ENCODE peak calls at places on chromosomes 2 and 18, in five cellular contexts. D is PC-9; K is activated CD4-positive, alpha-beta memory T cell treated with anti-CD3 and anti-CD28 coated beads for 36 hours; H is aorta; C is CD8-positive, alpha-beta memory T cell. M is an unnamed sample.
A peak's percentile ranks its signal among the peaks of the same experiment; 100 is the strongest.

GRCh38 chr2:8488001-8488738 is 193.7 kb upstream of the ID2 start:
- DNase-seq in D (no peak), K (peak; percentile 88), H (no peak), C (peak; percentile 88), M (no peak)

GRCh38 chr2:8094571-8094970 is 587.3 kb upstream of the ID2 start:
- DNase-seq in D (no peak), K (no peak), H (no peak), C (no peak), M (no peak)

GRCh38 chr2:197184959-197185586 is 125.5 kb downstream of the ANKRD44 start:
- DNase-seq in D (peak; percentile 29), K (no peak), H (peak; percentile 92), C (no peak), M (no peak)

GRCh38 chr2:106991866-106992265 is 105.9 kb upstream of the ST6GAL2 start:
- DNase-seq in D (no peak), K (no peak), H (no peak), C (no peak), M (no peak)

GRCh38 chr2:132703396-132703795 is 33.4 kb upstream of the LYPD1 start:
- DNase-seq in D (no peak), K (no peak), H (no peak), C (no peak), M (no peak)

GRCh38 chr2:46999857-47000678 is 84.5 kb upstream of the MCFD2 start:
- DNase-seq in D (no peak), K (no peak), H (no peak), C (no peak), M (no peak)

GRCh38 chr2:109031481-109032228 is 42.6 kb upstream of the EDAR start:
- DNase-seq in D (peak; percentile 21), K (peak; percentile 79), H (peak; percentile 83), C (peak; percentile 89), M (peak; percentile 56)

GRCh38 chr18:69495841-69496533 is 95.3 kb downstream of the DOK6 start:
- DNase-seq in D (no peak), K (no peak), H (no peak), C (no peak), M (no peak)

GRCh38 chr2:217466104-217466503 is 536.7 kb downstream of the TNS1 start:
- DNase-seq in D (no peak), K (no peak), H (no peak), C (no peak), M (no peak)

GRCh38 chr2:171522057-171522803 is at the start of gene CYBRD1:
- DNase-seq in D (peak; percentile 92), K (peak; percentile 27), H (peak; percentile 95), C (no peak), M (peak; percentile 9)

GRCh38 chr2:33022989-33023731 is 76.4 kb downstream of the LTBP1 start:
- DNase-seq in D (no peak), K (no peak), H (no peak), C (no peak), M (no peak)

GRCh38 chr2:114714316-114714715 is 271.9 kb downstream of the DPP10 start:
- DNase-seq in D (no peak), K (no peak), H (no peak), C (no peak), M (no peak)

GRCh38 chr18:6488956-6489355 is 74.2 kb upstream of the L3MBTL4 start:
- DNase-seq in D (no peak), K (no peak), H (no peak), C (no peak), M (no peak)

GRCh38 chr18:34976899-34977786 is 64.1 kb upstream of the MAPRE2 start:
- DNase-seq in D (peak; percentile 66), K (peak; percentile 78), H (peak; percentile 93), C (peak; percentile 88), M (peak; percentile 62)

GRCh38 chr2:149562304-149562703 is 25.3 kb downstream of the MMADHC start:
- DNase-seq in D (no peak), K (no peak), H (no peak), C (no peak), M (no peak)

GRCh38 chr2:108305901-108306300 is 17.2 kb downstream of the SULT1C2 start:
- DNase-seq in D (no peak), K (no peak), H (no peak), C (no peak), M (no peak)

GRCh38 chr2:110114007-110114591 is 1.5 kb downstream of the MALL start:
- DNase-seq in D (peak; percentile 70), K (peak; percentile 22), H (no peak), C (no peak), M (no peak)

GRCh38 chr2:218291318-218291933 is 877 bp downstream of the TMBIM1 start:
- DNase-seq in D (no peak), K (peak; percentile 32), H (no peak), C (no peak), M (no peak)

GRCh38 chr2:151051584-151052220 is 210.0 kb downstream of the RBM43 start:
- DNase-seq in D (peak; percentile 12), K (peak; percentile 12), H (no peak), C (no peak), M (no peak)

GRCh38 chr2:56448403-56448998 is 264.7 kb downstream of the CCDC85A start:
- DNase-seq in D (no peak), K (no peak), H (no peak), C (no peak), M (no peak)

GRCh38 chr2:3575534-3576324 is 669 bp downstream of the RPS7 start:
- DNase-seq in D (no peak), K (peak; percentile 42), H (no peak), C (peak; percentile 60), M (peak; percentile 27)

GRCh38 chr18:13437034-13437433 is 218.5 kb downstream of the LDLRAD4 start:
- DNase-seq in D (no peak), K (peak; percentile 51), H (no peak), C (no peak), M (no peak)

GRCh38 chr2:224520064-224520463 is 65.1 kb downstream of the CUL3 start:
- DNase-seq in D (no peak), K (peak; percentile 71), H (no peak), C (peak; percentile 64), M (peak; percentile 26)

GRCh38 chr2:202154613-202155281 is 81.7 kb downstream of the KIAA2012 start:
- DNase-seq in D (no peak), K (no peak), H (no peak), C (no peak), M (no peak)